ENCODE peak calls at places on chromosomes 11 and 22, in four cellular contexts. One of them, this sample, is unnamed.

GRCh38 chr22:29988719-29989118 is 91.5 kb upstream of the HORMAD2 start:
- DNase-seq in GM23248: no peak
- DNase-seq in lung: no peak
- DNase-seq in GM23338: no peak
- DNase-seq in this sample: no peak

GRCh38 chr11:25924586-25924985 is 407.3 kb upstream of the ANO3 start:
- DNase-seq in GM23248: no peak
- DNase-seq in lung: no peak
- DNase-seq in GM23338: no peak
- DNase-seq in this sample: no peak

GRCh38 chr22:23187201-23187600 is 6.9 kb downstream of the BCR start:
- DNase-seq in GM23248: no peak
- DNase-seq in lung: no peak
- DNase-seq in GM23338: no peak
- DNase-seq in this sample: peak; percentile 23

GRCh38 chr11:46378296-46378695 is 3.2 kb upstream of the MDK start:
- DNase-seq in GM23248: no peak
- DNase-seq in lung: no peak
- DNase-seq in GM23338: no peak
- DNase-seq in this sample: no peak

GRCh38 chr11:70532728-70533127 is 134.4 kb downstream of the CTTN start:
- DNase-seq in GM23248: peak; percentile 31
- DNase-seq in lung: no peak
- DNase-seq in GM23338: no peak
- DNase-seq in this sample: peak; percentile 62

GRCh38 chr11:72072348-72072747 is 8.0 kb downstream of the NUMA1 start:
- DNase-seq in GM23248: peak; percentile 86
- DNase-seq in lung: no peak
- DNase-seq in GM23338: peak; percentile 12
- DNase-seq in this sample: no peak

GRCh38 chr11:46429709-46430108 is 38.1 kb upstream of the CHRM4 start:
- DNase-seq in GM23248: peak; percentile 24
- DNase-seq in lung: no peak
- DNase-seq in GM23338: no peak
- DNase-seq in this sample: no peak

GRCh38 chr11:75024764-75025211 is 36.1 kb downstream of the NEU3 start:
- DNase-seq in GM23248: no peak
- DNase-seq in lung: no peak
- DNase-seq in GM23338: no peak
- DNase-seq in this sample: no peak

GRCh38 chr11:12824281-12825041 is 150.2 kb downstream of the TEAD1 start:
- DNase-seq in GM23248: no peak
- DNase-seq in lung: no peak
- DNase-seq in GM23338: peak; percentile 28
- DNase-seq in this sample: no peak

GRCh38 chr11:61454520-61454919 is 24.6 kb downstream of the SDHAF2 start:
- DNase-seq in GM23248: no peak
- DNase-seq in lung: no peak
- DNase-seq in GM23338: no peak
- DNase-seq in this sample: no peak

DNA sequence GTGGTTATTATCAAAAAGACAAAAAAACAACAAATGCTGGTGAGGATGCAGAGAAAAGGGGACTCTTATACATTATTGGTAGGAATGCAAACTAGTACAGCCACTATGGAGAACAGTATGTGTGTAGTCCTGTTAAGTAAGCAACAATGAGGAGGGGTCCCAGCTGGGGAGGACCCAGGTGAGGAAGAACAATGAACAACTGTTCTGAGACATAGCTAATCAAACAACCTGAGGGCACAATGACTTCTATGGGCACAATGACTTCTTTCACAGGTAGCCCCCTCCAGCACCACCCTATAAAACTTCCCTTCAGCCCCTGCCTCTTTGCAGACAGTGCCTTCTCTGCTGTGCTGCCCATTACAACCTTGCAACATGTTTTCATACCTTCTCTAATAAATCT is 5.6 kb downstream of the JAML start:
- DNase-seq in GM23248: no peak
- DNase-seq in lung: no peak
- DNase-seq in GM23338: no peak
- DNase-seq in this sample: no peak
- H3K4me3 ChIP-seq in GM23248: no peak overlapping the region
- H3K4me3 ChIP-seq in lung: no peak overlapping the region
- H3K4me3 ChIP-seq in GM23338: no peak overlapping the region
- H3K4me3 ChIP-seq in this sample: no peak overlapping the region

DNA sequence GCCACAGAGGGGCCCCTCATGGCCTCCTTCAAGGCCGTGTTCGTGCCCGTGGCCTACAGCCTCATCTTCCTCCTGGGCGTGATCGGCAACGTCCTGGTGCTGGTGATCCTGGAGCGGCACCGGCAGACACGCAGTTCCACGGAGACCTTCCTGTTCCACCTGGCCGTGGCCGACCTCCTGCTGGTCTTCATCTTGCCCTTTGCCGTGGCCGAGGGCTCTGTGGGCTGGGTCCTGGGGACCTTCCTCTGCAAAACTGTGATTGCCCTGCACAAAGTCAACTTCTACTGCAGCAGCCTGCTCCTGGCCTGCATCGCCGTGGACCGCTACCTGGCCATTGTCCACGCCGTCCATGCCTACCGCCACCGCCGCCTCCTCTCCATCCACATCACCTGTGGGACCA is 10.0 kb downstream of the CXCR5 start:
- DNase-seq in GM23248: no peak
- DNase-seq in lung: no peak
- DNase-seq in GM23338: no peak
- DNase-seq in this sample: no peak
- H3K4me3 ChIP-seq in GM23248: no peak overlapping the region
- H3K4me3 ChIP-seq in lung: no peak overlapping the region
- H3K4me3 ChIP-seq in GM23338: no peak overlapping the region
- H3K4me3 ChIP-seq in this sample: no peak overlapping the region

DNA sequence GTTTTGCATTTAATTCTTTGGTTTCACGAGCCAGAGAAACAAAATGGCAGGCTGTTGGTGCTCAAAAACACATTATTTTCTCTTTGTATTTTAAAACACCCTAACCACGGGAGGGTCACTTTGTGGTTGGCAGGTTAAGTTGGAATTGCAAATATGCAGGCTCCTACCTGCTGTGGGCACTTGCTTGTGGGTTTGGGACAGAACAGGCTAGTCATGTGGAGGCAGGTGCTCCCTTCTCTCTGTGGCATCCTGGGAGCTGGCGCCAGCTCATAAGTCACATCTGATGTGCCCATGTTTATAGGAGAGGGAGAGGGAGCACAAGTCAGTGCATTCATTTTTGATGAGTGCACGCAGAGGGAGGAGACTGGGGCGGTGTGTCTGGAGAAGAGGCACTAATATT is 146.0 kb downstream of the CEP164 start:
- DNase-seq in GM23248: no peak
- DNase-seq in lung: no peak
- DNase-seq in GM23338: peak; percentile 38
- DNase-seq in this sample: peak; percentile 71
- H3K4me3 ChIP-seq in GM23248: no peak overlapping the region
- H3K4me3 ChIP-seq in lung: no peak overlapping the region
- H3K4me3 ChIP-seq in GM23338: no peak overlapping the region
- H3K4me3 ChIP-seq in this sample: no peak overlapping the region

DNA sequence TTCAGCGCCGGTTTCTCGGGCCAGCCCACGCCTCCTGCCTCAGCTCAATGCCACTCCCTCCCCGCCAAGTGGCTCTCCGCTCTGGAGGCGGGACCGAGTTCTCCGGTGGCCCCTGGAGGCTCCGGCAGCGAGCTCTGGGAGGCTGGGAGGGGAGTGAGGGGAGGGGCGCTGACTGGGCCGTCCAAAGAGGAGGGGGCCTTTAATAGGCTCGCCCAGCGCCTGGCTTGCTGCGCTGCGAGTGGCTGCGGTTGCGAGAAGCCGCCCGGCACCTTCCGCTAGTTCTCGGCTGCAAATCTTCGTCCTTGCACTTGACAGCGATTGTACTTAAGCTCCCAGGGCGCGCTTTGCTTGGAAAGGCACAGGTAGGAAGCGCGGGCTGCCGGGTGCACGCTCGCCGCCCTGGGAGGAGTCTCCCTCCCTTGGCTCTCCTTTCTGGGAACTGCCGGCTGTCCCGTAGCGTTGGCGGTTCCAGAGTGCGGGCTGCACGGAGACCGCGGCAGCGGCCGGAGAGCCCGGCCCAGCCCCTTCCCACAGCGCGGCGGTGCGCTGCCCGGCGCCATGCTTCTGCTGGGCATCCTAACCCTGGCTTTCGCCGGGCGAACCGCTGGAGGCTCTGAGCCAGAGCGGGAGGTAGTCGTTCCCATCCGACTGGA is at the start of gene ADAMTS15:
- DNase-seq in GM23248: peak; percentile 83
- DNase-seq in lung: peak; percentile 90
- DNase-seq in GM23338: peak; percentile 95
- DNase-seq in this sample: peak; percentile 97
- H3K4me3 ChIP-seq in GM23248: peak within 1 kb of the TSS; percentile 82
- H3K4me3 ChIP-seq in lung: peak within 1 kb of the TSS; percentile 42
- H3K4me3 ChIP-seq in GM23338: peak within 1 kb of the TSS; percentile 79
- H3K4me3 ChIP-seq in this sample: peak within 1 kb of the TSS; percentile 56

GRCh38 chr22:37284807-37285355 is 2.6 kb downstream of the CYTH4 start:
- DNase-seq in GM23248: no peak
- DNase-seq in lung: peak; percentile 67
- DNase-seq in GM23338: no peak
- DNase-seq in this sample: peak; percentile 81
- H3K4me3 ChIP-seq in GM23248: no peak overlapping the region
- H3K4me3 ChIP-seq in lung: no peak overlapping the region
- H3K4me3 ChIP-seq in GM23338: no peak overlapping the region
- H3K4me3 ChIP-seq in this sample: no peak overlapping the region

GRCh38 chr22:33940741-33941140 is 20.5 kb upstream of the LARGE1 start:
- DNase-seq in GM23248: no peak
- DNase-seq in lung: no peak
- DNase-seq in GM23338: no peak
- DNase-seq in this sample: no peak
- H3K4me3 ChIP-seq in GM23248: no peak overlapping the region
- H3K4me3 ChIP-seq in lung: no peak overlapping the region
- H3K4me3 ChIP-seq in GM23338: no peak overlapping the region
- H3K4me3 ChIP-seq in this sample: no peak overlapping the region

This sample was measured in H7.